ENCODE peak calls at places on chromosomes 2 and 18, in five cellular contexts. C is A549, N is coronary artery, T is AG09309, G is fibroblast of pulmonary artery. S is an unnamed sample.

GRCh38 chr2:226794751-226795171 is 4.9 kb downstream of the IRS1 start:
- DNase-seq in T (no peak), N (no peak), C (no peak), G (peak), S (peak)

GRCh38 chr2:234971494-234971893 is 19.7 kb downstream of the SH3BP4 start:
- DNase-seq in G (no peak), C (no peak), N (no peak), T (no peak), S (no peak)

GRCh38 chr2:202118168-202118567 is 45.1 kb downstream of the KIAA2012 start:
- DNase-seq in G (no peak), T (no peak), N (no peak), C (no peak), S (no peak)

GRCh38 chr2:65212619-65213018 is 15.0 kb upstream of the ACTR2 start:
- DNase-seq in T (no peak), C (no peak), G (no peak), N (no peak), S (no peak)

GRCh38 chr18:68083131-68083530 is 566.6 kb upstream of the DSEL start:
- DNase-seq in T (peak), C (no peak), G (peak), N (no peak), S (no peak)

GRCh38 chr2:148989882-148990493 is 48.5 kb upstream of the LYPD6B start:
- DNase-seq in T (peak), G (peak), C (peak), N (no peak), S (peak)

GRCh38 chr18:39945076-39945475 is 2010.0 kb upstream of the PIK3C3 start:
- DNase-seq in C (no peak), G (no peak), N (no peak), T (no peak), S (no peak)

GRCh38 chr2:5719629-5720334 is 27.6 kb downstream of the SOX11 start:
- DNase-seq in T (no peak), G (no peak), N (no peak), C (no peak), S (no peak)

GRCh38 chr2:219836647-219837177 is 209.3 kb downstream of the SLC4A3 start:
- DNase-seq in G (peak), C (peak), N (no peak), T (peak), S (peak)

GRCh38 chr2:153622285-153622684 is 143.7 kb upstream of the RPRM start:
- DNase-seq in T (no peak), G (no peak), C (no peak), N (no peak), S (no peak)

GRCh38 chr18:57666818-57667497 is 45.3 kb upstream of the NARS1 start:
- DNase-seq in C (no peak), T (peak), N (no peak), G (peak), S (peak)

GRCh38 chr2:44290271-44290670 is 15.0 kb downstream of the SLC3A1 start:
- DNase-seq in N (no peak), C (no peak), T (peak), G (peak), S (no peak)

GRCh38 chr2:240139011-240139441 is 1.4 kb downstream of the OTOS start:
- DNase-seq in T (no peak), G (no peak), N (peak), C (no peak), S (no peak)

GRCh38 chr2:217147751-217148318 is 288.0 kb upstream of the TNP1 start:
- DNase-seq in N (no peak), G (no peak), C (no peak), T (no peak), S (no peak)

GRCh38 chr18:55152801-55153200 is 193.5 kb upstream of the CCDC68 start:
- DNase-seq in N (no peak), T (no peak), G (peak), C (no peak), S (peak)

GRCh38 chr2:218003265-218003950 is 613 bp upstream of the TNS1 start:
- DNase-seq in T (no peak), G (peak), N (no peak), C (no peak), S (no peak)

GRCh38 chr18:51077217-51077616 is 47.2 kb downstream of the SMAD4 start:
- DNase-seq in T (peak), G (peak), C (no peak), N (no peak), S (no peak)

GRCh38 chr2:214800180-214800579 is 9.3 kb downstream of the BARD1 start:
- DNase-seq in T (no peak), C (no peak), N (no peak), G (no peak), S (no peak)

GRCh38 chr2:237500681-237501424 is 13.8 kb downstream of the MLPH start:
- DNase-seq in G (peak), C (peak), T (peak), N (no peak), S (peak)

GRCh38 chr2:172375247-172375646 is 52.1 kb upstream of the ITGA6 start:
- DNase-seq in C (no peak), G (no peak), N (no peak), T (no peak), S (no peak)

GRCh38 chr2:165208094-165208493 is 4.2 kb upstream of the SCN3A start:
- DNase-seq in N (no peak), G (no peak), C (no peak), T (no peak), S (no peak)

GRCh38 chr2:176729706-176730569 is 460.7 kb downstream of the MTX2 start:
- DNase-seq in N (peak), C (no peak), T (no peak), G (peak), S (no peak)

GRCh38 chr2:21032338-21033236 is 11.3 kb downstream of the APOB start:
- DNase-seq in N (peak), G (no peak), C (no peak), T (no peak), S (no peak)

GRCh38 chr18:53739700-53740099 is 484.8 kb downstream of the MBD2 start:
- DNase-seq in G (no peak), C (no peak), T (no peak), N (no peak), S (no peak)

GRCh38 chr2:215022418-215022817 is 116.0 kb downstream of the ABCA12 start:
- DNase-seq in T (peak), N (no peak), C (no peak), G (peak), S (peak)

GRCh38 chr2:185583058-185583816 is 155.4 kb upstream of the FSIP2 start:
- DNase-seq in N (no peak), G (peak), C (peak), T (no peak), S (peak)

GRCh38 chr2:111072220-111072871 is 48.4 kb upstream of the BCL2L11 start:
- DNase-seq in N (no peak), T (peak), C (no peak), G (peak), S (peak)

GRCh38 chr2:182733572-182733971 is 17.5 kb downstream of the DNAJC10 start:
- DNase-seq in G (no peak), T (no peak), C (no peak), N (no peak), S (no peak)

GRCh38 chr2:2599441-2599840 is 268.4 kb upstream of the MYT1L start:
- DNase-seq in T (no peak), G (no peak), N (peak), C (no peak), S (no peak)

GRCh38 chr2:62010632-62011276 is 105.3 kb downstream of the COMMD1 start:
- DNase-seq in T (no peak), C (no peak), G (no peak), N (no peak), S (no peak)

GRCh38 chr2:62007555-62007954 is 102.1 kb downstream of the COMMD1 start:
- DNase-seq in C (no peak), G (no peak), N (no peak), T (no peak), S (no peak)
- TF ChIP-seq CTCF in C (no peak), G (no peak), N (no peak), T (no peak), S (no peak)

GRCh38 chr2:9768388-9768787 is 74.9 kb upstream of the TAF1B start:
- DNase-seq in G (no peak), C (no peak), N (no peak), T (no peak), S (no peak)
- TF ChIP-seq CTCF in G (peak), C (no peak), N (no peak), T (no peak), S (no peak)

DNA sequence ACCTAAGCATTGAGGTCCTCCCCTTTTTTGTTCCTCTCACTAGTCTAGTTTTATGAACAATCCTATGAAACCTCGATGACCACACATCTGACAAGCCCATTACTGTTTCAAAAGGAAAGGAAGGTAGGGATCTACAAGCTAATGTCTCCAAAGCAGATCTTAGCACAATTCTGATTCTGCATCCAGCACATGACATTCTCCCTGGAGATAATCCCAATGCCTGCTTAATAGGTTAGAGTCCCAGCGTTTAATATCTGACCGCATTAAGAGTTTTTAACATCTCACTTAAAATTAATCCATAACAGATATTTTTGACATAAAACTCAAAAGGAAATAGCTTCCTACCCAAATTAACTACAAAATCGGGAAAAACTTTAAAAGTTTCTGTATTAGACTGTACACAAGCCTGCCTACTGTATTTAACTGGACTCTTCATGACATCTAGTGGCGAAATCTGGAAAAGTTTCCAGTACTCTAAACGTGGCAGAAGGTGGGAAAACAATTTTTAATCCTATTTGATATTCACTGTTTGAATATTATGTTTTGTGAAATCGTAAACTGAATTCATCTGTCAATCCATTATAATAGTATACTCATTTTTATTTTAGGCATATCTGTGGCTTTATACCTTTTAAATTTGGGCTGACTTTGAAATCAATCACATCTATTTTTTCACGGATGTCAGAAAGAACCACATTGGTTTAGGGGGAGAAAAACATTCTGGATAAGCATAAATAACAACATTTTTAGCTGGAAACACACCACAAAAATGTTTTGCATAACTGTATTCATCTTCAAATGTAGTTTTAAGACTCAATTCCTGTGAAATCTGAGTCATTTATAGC is 62.4 kb downstream of the TXNL1 start:
- DNase-seq in T (no peak), G (peak), C (peak), N (no peak), S (peak)
- TF ChIP-seq CTCF in T (peak), G (peak), C (peak), N (peak), S (peak)

GRCh38 chr2:62469114-62469513 is 36.9 kb downstream of the TMEM17 start:
- DNase-seq in C (no peak), T (no peak), N (no peak), G (no peak), S (no peak)

GRCh38 chr2:62466501-62466854 is 39.5 kb downstream of the TMEM17 start:
- DNase-seq in N (peak), C (no peak), T (no peak), G (no peak), S (no peak)

GRCh38 chr2:62465741-62466500 is 40.1 kb downstream of the TMEM17 start:
- DNase-seq in N (peak), T (no peak), G (peak), C (no peak), S (no peak)

GRCh38 chr2:62467100-62467474 is 38.9 kb downstream of the TMEM17 start:
- DNase-seq in N (no peak), C (no peak), G (no peak), T (no peak), S (no peak)

DNA sequence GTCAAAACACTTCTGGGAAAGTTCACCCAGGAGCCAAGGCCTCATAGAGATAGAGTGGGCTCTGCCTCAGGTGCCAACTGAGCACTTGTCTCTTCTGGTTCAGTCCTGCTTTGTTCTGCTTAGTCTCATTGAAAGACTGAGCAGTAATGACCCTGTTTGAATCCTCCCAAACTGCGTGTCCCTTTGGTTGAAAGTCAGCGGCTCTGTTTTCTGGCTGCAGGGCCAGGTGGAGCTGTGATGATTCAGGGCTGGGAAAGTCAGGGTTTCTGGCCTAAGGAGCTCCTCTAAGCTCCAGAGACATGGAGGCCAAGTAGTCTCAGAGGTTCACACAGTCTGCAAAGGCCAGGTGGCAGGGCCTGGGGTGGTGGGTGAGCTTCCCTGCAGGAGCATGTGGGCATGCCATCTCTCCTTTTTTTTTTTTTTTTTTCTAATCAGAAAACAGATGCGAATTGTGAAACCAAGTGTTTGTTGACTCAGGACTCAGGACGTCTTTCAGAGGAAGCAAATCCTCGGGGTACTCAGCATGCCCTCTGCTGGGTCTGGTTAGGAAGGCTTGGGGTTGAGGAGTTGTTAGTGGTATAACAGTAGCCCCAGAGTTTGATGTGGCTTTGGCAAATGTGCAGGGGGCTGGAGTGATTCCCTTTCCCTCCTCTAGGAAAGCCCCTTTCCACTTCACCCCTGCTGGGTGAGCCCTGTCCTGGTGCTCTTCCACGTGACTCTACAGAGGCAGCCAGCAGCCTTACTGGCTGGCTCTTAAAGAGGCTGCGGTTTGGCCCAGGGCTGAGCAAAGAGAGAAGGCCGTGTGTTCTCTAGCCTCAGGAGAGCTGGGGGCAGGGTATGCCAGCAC is 38.3 kb downstream of the TMEM17 start:
- DNase-seq in G (peak), C (peak), N (no peak), T (no peak), S (no peak)
- TF ChIP-seq CTCF in G (no peak), C (no peak), N (no peak), T (peak), S (no peak)